ENCODE peak calls at places on chromosomes 16 and 17, in five cellular contexts. One of them, this sample, is unnamed.

GRCh38 chr16:22186517-22186916 is 19.6 kb upstream of the EEF2K start:
- DNase-seq in stimulated activated CD8-positive, alpha-beta memory T cell treated with anti-CD3 and anti-CD28 coated beads, Interleukin-7, amount 100 ng/mL, for 24 hours: no peak
- DNase-seq in naive B cell: no peak
- DNase-seq in NCI-H748 treated with DMSO at 0.1 percent for 48 hours: no peak
- DNase-seq in anterior cingulate cortex: no peak
- DNase-seq in this sample: no peak

GRCh38 chr16:7408700-7409340 is 76.2 kb downstream of the RBFOX1 start:
- DNase-seq in anterior cingulate cortex: no peak
- DNase-seq in NCI-H748 treated with DMSO at 0.1 percent for 48 hours: no peak
- DNase-seq in stimulated activated CD8-positive, alpha-beta memory T cell treated with anti-CD3 and anti-CD28 coated beads, Interleukin-7, amount 100 ng/mL, for 24 hours: no peak
- DNase-seq in naive B cell: no peak
- DNase-seq in this sample: no peak

GRCh38 chr17:65785109-65785508 is 223.7 kb upstream of the AXIN2 start:
- DNase-seq in anterior cingulate cortex: no peak
- DNase-seq in naive B cell: no peak
- DNase-seq in NCI-H748 treated with DMSO at 0.1 percent for 48 hours: no peak
- DNase-seq in stimulated activated CD8-positive, alpha-beta memory T cell treated with anti-CD3 and anti-CD28 coated beads, Interleukin-7, amount 100 ng/mL, for 24 hours: no peak
- DNase-seq in this sample: no peak

GRCh38 chr16:84156342-84156784 is 11.3 kb downstream of the DNAAF1 start:
- DNase-seq in naive B cell: no peak
- DNase-seq in anterior cingulate cortex: no peak
- DNase-seq in stimulated activated CD8-positive, alpha-beta memory T cell treated with anti-CD3 and anti-CD28 coated beads, Interleukin-7, amount 100 ng/mL, for 24 hours: no peak
- DNase-seq in NCI-H748 treated with DMSO at 0.1 percent for 48 hours: no peak
- DNase-seq in this sample: no peak

GRCh38 chr16:50311134-50311528 is 44.8 kb downstream of the ADCY7 start:
- DNase-seq in NCI-H748 treated with DMSO at 0.1 percent for 48 hours: no peak
- DNase-seq in anterior cingulate cortex: no peak
- DNase-seq in naive B cell: no peak
- DNase-seq in stimulated activated CD8-positive, alpha-beta memory T cell treated with anti-CD3 and anti-CD28 coated beads, Interleukin-7, amount 100 ng/mL, for 24 hours: no peak
- DNase-seq in this sample: no peak

GRCh38 chr16:66205287-66206167 is 161.0 kb upstream of the CDH5 start:
- DNase-seq in naive B cell: no peak
- DNase-seq in stimulated activated CD8-positive, alpha-beta memory T cell treated with anti-CD3 and anti-CD28 coated beads, Interleukin-7, amount 100 ng/mL, for 24 hours: no peak
- DNase-seq in NCI-H748 treated with DMSO at 0.1 percent for 48 hours: peak
- DNase-seq in anterior cingulate cortex: no peak
- DNase-seq in this sample: no peak

GRCh38 chr16:72060405-72060804 is 2.6 kb upstream of the HPR start:
- DNase-seq in anterior cingulate cortex: no peak
- DNase-seq in NCI-H748 treated with DMSO at 0.1 percent for 48 hours: no peak
- DNase-seq in naive B cell: no peak
- DNase-seq in stimulated activated CD8-positive, alpha-beta memory T cell treated with anti-CD3 and anti-CD28 coated beads, Interleukin-7, amount 100 ng/mL, for 24 hours: no peak
- DNase-seq in this sample: no peak

GRCh38 chr16:19874026-19874425 is 10.6 kb downstream of the GPRC5B start:
- DNase-seq in NCI-H748 treated with DMSO at 0.1 percent for 48 hours: no peak
- DNase-seq in stimulated activated CD8-positive, alpha-beta memory T cell treated with anti-CD3 and anti-CD28 coated beads, Interleukin-7, amount 100 ng/mL, for 24 hours: no peak
- DNase-seq in naive B cell: no peak
- DNase-seq in anterior cingulate cortex: no peak
- DNase-seq in this sample: no peak

GRCh38 chr17:64020068-64020766 is at the start of gene ICAM2:
- DNase-seq in naive B cell: peak
- DNase-seq in stimulated activated CD8-positive, alpha-beta memory T cell treated with anti-CD3 and anti-CD28 coated beads, Interleukin-7, amount 100 ng/mL, for 24 hours: peak
- DNase-seq in NCI-H748 treated with DMSO at 0.1 percent for 48 hours: no peak
- DNase-seq in anterior cingulate cortex: no peak
- DNase-seq in this sample: peak

GRCh38 chr16:77191259-77191969 is 424 bp downstream of the MON1B start:
- DNase-seq in naive B cell: no peak
- DNase-seq in NCI-H748 treated with DMSO at 0.1 percent for 48 hours: no peak
- DNase-seq in stimulated activated CD8-positive, alpha-beta memory T cell treated with anti-CD3 and anti-CD28 coated beads, Interleukin-7, amount 100 ng/mL, for 24 hours: peak
- DNase-seq in anterior cingulate cortex: no peak
- DNase-seq in this sample: peak

GRCh38 chr17:15263206-15263579 is 1.9 kb downstream of the PMP22 start:
- DNase-seq in NCI-H748 treated with DMSO at 0.1 percent for 48 hours: no peak
- DNase-seq in naive B cell: no peak
- DNase-seq in anterior cingulate cortex: peak
- DNase-seq in stimulated activated CD8-positive, alpha-beta memory T cell treated with anti-CD3 and anti-CD28 coated beads, Interleukin-7, amount 100 ng/mL, for 24 hours: no peak
- DNase-seq in this sample: no peak

GRCh38 chr17:57050303-57050702 is 34.7 kb upstream of the AKAP1 start:
- DNase-seq in stimulated activated CD8-positive, alpha-beta memory T cell treated with anti-CD3 and anti-CD28 coated beads, Interleukin-7, amount 100 ng/mL, for 24 hours: no peak
- DNase-seq in anterior cingulate cortex: no peak
- DNase-seq in naive B cell: no peak
- DNase-seq in NCI-H748 treated with DMSO at 0.1 percent for 48 hours: no peak
- DNase-seq in this sample: no peak

GRCh38 chr16:89041571-89042481 is 51.8 kb upstream of the ACSF3 start:
- DNase-seq in NCI-H748 treated with DMSO at 0.1 percent for 48 hours: no peak
- DNase-seq in naive B cell: no peak
- DNase-seq in anterior cingulate cortex: no peak
- DNase-seq in stimulated activated CD8-positive, alpha-beta memory T cell treated with anti-CD3 and anti-CD28 coated beads, Interleukin-7, amount 100 ng/mL, for 24 hours: no peak
- DNase-seq in this sample: no peak

This sample was measured in OCI-LY7.